ENCODE peak calls at places on chromosomes 5 and 9, in four cellular contexts. Q, H, E and Z are unnamed samples.

GRCh38 chr5:166845044-166845443 is 1446.4 kb upstream of the WWC1 start:
- DNase-seq in E (peak), H (no peak), Q (no peak), Z (no peak)

GRCh38 chr5:149775785-149776184 is 45.7 kb downstream of the PPARGC1B start:
- DNase-seq in Q (peak), H (no peak), E (peak), Z (no peak)

GRCh38 chr9:80233102-80233843 is 661.5 kb downstream of the TLE4 start:
- DNase-seq in H (no peak), E (no peak), Q (no peak), Z (no peak)

GRCh38 chr5:64458948-64459347 is 46.9 kb upstream of the RGS7BP start:
- DNase-seq in H (no peak), E (no peak), Q (no peak), Z (no peak)

GRCh38 chr9:87898151-87898550 is 15.5 kb downstream of the SPATA31E1 start:
- DNase-seq in Q (no peak), H (no peak), E (peak), Z (no peak)

GRCh38 chr5:177312649-177313181 is 1.0 kb upstream of the MXD3 start:
- DNase-seq in E (peak), H (no peak), Q (no peak), Z (no peak)

GRCh38 chr9:6900440-6900883 is 142.7 kb downstream of the KDM4C start:
- DNase-seq in E (no peak), Q (no peak), H (no peak), Z (no peak)

GRCh38 chr5:35815089-35815936 is 41.4 kb upstream of the IL7R start:
- DNase-seq in H (no peak), Q (no peak), E (no peak), Z (no peak)

GRCh38 chr5:146451411-146451810 is 4.3 kb downstream of the TCERG1 start:
- DNase-seq in Q (no peak), E (no peak), H (no peak), Z (no peak)

GRCh38 chr9:82488702-82489578 is 500.4 kb downstream of the SPATA31D1 start:
- DNase-seq in Q (no peak), H (no peak), E (peak), Z (peak)

GRCh38 chr9:70133253-70134208 is 89.9 kb downstream of the MAMDC2 start:
- DNase-seq in H (no peak), Q (no peak), E (no peak), Z (no peak)

GRCh38 chr5:1725641-1726468 is 73.8 kb downstream of the MRPL36 start:
- DNase-seq in E (no peak), Q (no peak), H (peak), Z (no peak)

GRCh38 chr9:69181908-69182353 is 7.9 kb downstream of the TJP2 start:
- DNase-seq in Q (no peak), E (no peak), H (no peak), Z (no peak)

GRCh38 chr5:173498286-173498685 is 118.2 kb downstream of the BOD1 start:
- DNase-seq in Q (no peak), E (peak), H (no peak), Z (peak)

GRCh38 chr5:26482817-26483375 is 555.5 kb downstream of the CDH9 start:
- DNase-seq in H (no peak), E (peak), Q (peak), Z (no peak)

GRCh38 chr9:94949330-94949729 is 222.8 kb downstream of the AOPEP start:
- DNase-seq in H (no peak), E (no peak), Q (no peak), Z (no peak)

GRCh38 chr5:109078448-109078847 is 330.8 kb downstream of the FER start:
- DNase-seq in H (no peak), E (no peak), Q (no peak), Z (no peak)

GRCh38 chr5:111367081-111367480 is 142.9 kb downstream of the CAMK4 start:
- DNase-seq in H (no peak), Q (no peak), E (peak), Z (no peak)

GRCh38 chr9:96218821-96219614 is 83.0 kb downstream of the HSD17B3 start:
- DNase-seq in E (no peak), H (peak), Q (no peak), Z (no peak)

GRCh38 chr5:97142521-97143254 is at the start of gene LIX1:
- DNase-seq in H (no peak), E (peak), Q (peak), Z (peak)

DNA sequence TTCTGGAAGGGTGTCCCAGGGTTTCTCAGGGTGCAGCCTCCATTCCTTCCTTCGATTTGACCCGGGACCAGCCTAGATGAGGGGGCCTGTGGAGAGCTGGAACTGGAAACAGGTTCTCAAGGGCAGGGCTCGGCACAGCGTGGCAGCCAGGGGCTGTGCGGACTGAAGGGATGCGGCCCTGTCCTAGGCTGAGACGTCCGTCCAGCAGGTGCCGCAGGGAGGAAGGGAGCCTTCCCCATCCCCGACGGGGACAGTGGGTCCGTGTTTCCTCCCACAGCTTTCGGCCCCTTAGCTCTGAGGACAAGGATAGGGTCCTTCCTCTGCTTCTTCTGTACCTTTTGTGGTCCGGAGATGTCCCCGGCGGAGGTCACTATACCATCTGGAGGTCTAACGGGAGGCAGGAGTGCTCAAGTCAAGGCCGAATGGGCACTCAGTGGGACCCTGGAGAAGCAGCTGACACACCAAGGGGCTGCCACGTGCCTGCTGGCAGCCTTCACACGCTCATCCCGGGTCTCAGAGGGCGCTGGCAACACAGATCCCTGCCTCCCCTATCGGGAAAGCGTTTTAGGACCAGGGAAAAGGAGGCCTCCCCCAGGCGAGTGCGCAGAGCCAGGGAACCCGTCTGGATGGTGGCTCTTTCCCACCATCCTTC is 49.9 kb downstream of the USP20 start:
- DNase-seq in Q (no peak), E (no peak), H (peak), Z (no peak)
- TF ChIP-seq CTCF in Q (no peak), E (peak), H (peak), Z (peak)

DNA sequence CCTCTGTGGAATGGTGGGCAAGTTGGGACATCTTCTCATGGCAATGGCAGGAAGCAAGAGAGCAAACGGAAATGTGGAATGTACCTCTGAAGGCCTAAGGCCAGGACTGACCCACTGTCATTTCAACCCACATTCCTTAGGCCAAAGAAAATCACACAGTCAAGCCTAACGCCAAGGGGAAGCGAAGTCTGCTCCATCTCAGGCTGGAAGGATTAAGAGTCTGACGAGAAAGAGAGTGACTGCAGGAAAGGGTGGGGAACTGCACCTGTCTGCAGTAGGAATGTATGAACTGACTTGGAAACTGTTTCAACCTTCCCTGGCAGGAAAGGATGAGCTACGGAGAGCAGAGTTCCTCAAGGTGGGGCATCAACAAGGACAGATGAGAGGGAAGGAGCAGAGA is 90.2 kb upstream of the TAS2R1 start:
- DNase-seq in Q (no peak), E (no peak), H (no peak), Z (no peak)
- H3K4me3 ChIP-seq in Q (no peak), E (no peak), H (no peak), Z (no peak)

GRCh38 chr9:38417003-38417965 is 7.0 kb downstream of the IGFBPL1 start:
- DNase-seq in Q (peak), E (peak), H (no peak), Z (no peak)
- TF ChIP-seq CTCF in Q (peak), E (peak), H (no peak), Z (peak)

GRCh38 chr5:179344301-179345178 is 721 bp downstream of the ADAMTS2 start:
- DNase-seq in H (peak), E (peak), Q (no peak), Z (no peak)
- H3K4me3 ChIP-seq in H (peak), E (peak), Q (peak), Z (peak)

DNA sequence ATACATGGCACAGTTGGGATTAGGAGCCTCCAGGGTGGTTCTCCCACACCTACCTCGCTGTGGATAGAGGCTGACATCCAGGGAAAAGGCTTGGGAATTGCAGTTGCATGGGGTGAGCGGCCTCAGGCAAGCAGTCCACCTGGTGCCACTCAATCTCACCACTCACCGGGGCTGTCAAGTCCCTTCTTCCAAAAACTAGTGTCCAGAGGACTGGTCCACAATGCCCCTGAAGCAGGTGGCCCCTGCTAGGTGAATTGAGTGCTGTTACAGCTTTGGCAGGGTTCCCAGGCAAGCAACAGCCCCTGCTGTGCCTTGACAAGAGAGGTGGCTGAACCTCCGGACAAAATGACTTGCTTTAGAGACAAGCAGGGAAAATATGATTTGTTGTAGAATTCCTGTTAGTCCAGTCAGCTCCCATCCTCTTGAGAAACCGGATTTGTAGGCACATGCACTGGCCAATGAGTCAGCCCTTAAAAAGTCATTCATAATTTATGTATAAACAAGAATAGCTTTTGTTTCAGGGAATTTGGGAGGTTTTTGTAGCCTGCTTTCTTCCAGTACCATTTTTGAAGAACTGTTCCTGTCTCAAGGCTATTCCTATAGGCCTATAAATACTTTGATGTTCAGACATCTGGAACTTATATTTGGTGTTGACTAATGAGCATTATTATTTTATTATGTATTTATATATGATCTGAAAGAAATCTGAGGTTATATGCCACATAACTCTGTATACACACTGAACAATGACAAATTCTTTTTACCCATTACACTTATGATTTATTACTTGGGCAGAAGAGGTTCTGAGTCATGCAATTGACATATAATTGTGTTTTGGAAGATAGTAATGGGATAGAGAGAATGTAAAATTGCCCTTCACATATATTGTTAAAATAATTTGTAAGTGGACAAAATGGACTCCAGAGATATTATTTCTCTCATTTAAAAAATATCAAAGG is 411.1 kb downstream of the ACTL7B start:
- DNase-seq in H (no peak), E (peak), Q (no peak), Z (peak)
- TF ChIP-seq CTCF in H (no peak), E (no peak), Q (no peak), Z (no peak)

GRCh38 chr9:21506910-21507795 is 25.0 kb upstream of the IFNE start:
- DNase-seq in Q (no peak), E (peak), H (no peak), Z (peak)
- H3K4me3 ChIP-seq in Q (no peak), E (no peak), H (no peak), Z (no peak)

DNA sequence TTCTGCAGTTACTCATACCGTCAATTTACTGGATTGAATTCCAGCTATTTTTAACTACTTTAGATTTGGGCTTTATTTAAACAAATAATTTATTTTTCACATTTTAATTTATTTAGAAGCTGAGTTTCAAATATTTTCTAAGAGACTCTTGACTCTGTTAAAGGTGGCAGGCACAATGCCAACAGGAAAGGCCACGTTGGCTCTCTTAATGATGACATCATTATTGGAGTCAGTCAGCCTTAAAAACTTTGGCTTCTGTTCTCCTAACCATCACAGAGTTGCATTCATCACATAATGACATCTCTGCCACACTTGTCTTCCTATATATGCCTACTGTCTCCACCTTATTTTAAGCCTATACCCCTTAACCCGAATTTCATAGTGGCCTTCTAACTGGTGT is 172.3 kb upstream of the PLPPR1 start:
- DNase-seq in E (no peak), Q (no peak), H (no peak), Z (peak)
- TF ChIP-seq CTCF in E (no peak), Q (no peak), H (no peak), Z (no peak)

GRCh38 chr5:131514316-131515275 is 120.4 kb downstream of the RAPGEF6 start:
- DNase-seq in Q (no peak), E (peak), H (no peak), Z (no peak)
- H3K4me3 ChIP-seq in Q (no peak), E (no peak), H (no peak), Z (no peak)